ENCODE peak calls at places on chromosomes 13 and 19, in eight cellular contexts. One of them, this sample, is unnamed.

GRCh38 chr13:59112375-59112774 is 1051.4 kb downstream of the DIAPH3 start:
- DNase-seq in activated CD4-positive, alpha-beta T cell treated with anti-CD3 and anti-CD28 coated beads, Interleukin-2, amount 50 U/mL, for 1 hour: no peak
- DNase-seq in upper lobe of right lung: no peak
- DNase-seq in NCI-H748 treated with DMSO at 0.1 percent for 48 hours: no peak
- DNase-seq in NCI-H187: no peak
- DNase-seq in hypothalamus: no peak
- DNase-seq in SK-MEL-5: peak; percentile 99
- DNase-seq in stimulated activated CD4-positive, alpha-beta T cell treated with anti-CD3 and anti-CD28 coated beads, Interleukin-12 subunit alpha, Interleukin-12 subunit beta, amount 100 ng/mL, for 48 hours: no peak
- DNase-seq in this sample: no peak

GRCh38 chr19:1730157-1730556 is 23.1 kb upstream of the ONECUT3 start:
- DNase-seq in activated CD4-positive, alpha-beta T cell treated with anti-CD3 and anti-CD28 coated beads, Interleukin-2, amount 50 U/mL, for 1 hour: no peak
- DNase-seq in upper lobe of right lung: no peak
- DNase-seq in NCI-H748 treated with DMSO at 0.1 percent for 48 hours: no peak
- DNase-seq in NCI-H187: no peak
- DNase-seq in hypothalamus: no peak
- DNase-seq in SK-MEL-5: no peak
- DNase-seq in stimulated activated CD4-positive, alpha-beta T cell treated with anti-CD3 and anti-CD28 coated beads, Interleukin-12 subunit alpha, Interleukin-12 subunit beta, amount 100 ng/mL, for 48 hours: no peak
- DNase-seq in this sample: no peak

GRCh38 chr19:35869327-35870123 is 1.2 kb downstream of the APLP1 start:
- DNase-seq in activated CD4-positive, alpha-beta T cell treated with anti-CD3 and anti-CD28 coated beads, Interleukin-2, amount 50 U/mL, for 1 hour: peak; percentile 81
- DNase-seq in upper lobe of right lung: peak; percentile 83
- DNase-seq in NCI-H748 treated with DMSO at 0.1 percent for 48 hours: peak; percentile 99
- DNase-seq in NCI-H187: peak; percentile 94
- DNase-seq in hypothalamus: peak; percentile 52
- DNase-seq in SK-MEL-5: peak; percentile 90
- DNase-seq in stimulated activated CD4-positive, alpha-beta T cell treated with anti-CD3 and anti-CD28 coated beads, Interleukin-12 subunit alpha, Interleukin-12 subunit beta, amount 100 ng/mL, for 48 hours: peak; percentile 79
- DNase-seq in this sample: peak; percentile 81

GRCh38 chr19:16367269-16367683 is 42.6 kb downstream of the KLF2 start:
- DNase-seq in activated CD4-positive, alpha-beta T cell treated with anti-CD3 and anti-CD28 coated beads, Interleukin-2, amount 50 U/mL, for 1 hour: peak; percentile 40
- DNase-seq in upper lobe of right lung: no peak
- DNase-seq in NCI-H748 treated with DMSO at 0.1 percent for 48 hours: no peak
- DNase-seq in NCI-H187: no peak
- DNase-seq in hypothalamus: no peak
- DNase-seq in SK-MEL-5: no peak
- DNase-seq in stimulated activated CD4-positive, alpha-beta T cell treated with anti-CD3 and anti-CD28 coated beads, Interleukin-12 subunit alpha, Interleukin-12 subunit beta, amount 100 ng/mL, for 48 hours: peak; percentile 33
- DNase-seq in this sample: peak; percentile 47

GRCh38 chr19:16649734-16650133 is 10.2 kb downstream of the SMIM7 start:
- DNase-seq in activated CD4-positive, alpha-beta T cell treated with anti-CD3 and anti-CD28 coated beads, Interleukin-2, amount 50 U/mL, for 1 hour: no peak
- DNase-seq in upper lobe of right lung: no peak
- DNase-seq in NCI-H748 treated with DMSO at 0.1 percent for 48 hours: no peak
- DNase-seq in NCI-H187: peak; percentile 2
- DNase-seq in hypothalamus: no peak
- DNase-seq in SK-MEL-5: peak; percentile 64
- DNase-seq in stimulated activated CD4-positive, alpha-beta T cell treated with anti-CD3 and anti-CD28 coated beads, Interleukin-12 subunit alpha, Interleukin-12 subunit beta, amount 100 ng/mL, for 48 hours: no peak
- DNase-seq in this sample: no peak

GRCh38 chr13:99590519-99591011 is 89.3 kb downstream of the TM9SF2 start:
- DNase-seq in activated CD4-positive, alpha-beta T cell treated with anti-CD3 and anti-CD28 coated beads, Interleukin-2, amount 50 U/mL, for 1 hour: no peak
- DNase-seq in upper lobe of right lung: no peak
- DNase-seq in NCI-H748 treated with DMSO at 0.1 percent for 48 hours: no peak
- DNase-seq in NCI-H187: no peak
- DNase-seq in hypothalamus: no peak
- DNase-seq in SK-MEL-5: no peak
- DNase-seq in stimulated activated CD4-positive, alpha-beta T cell treated with anti-CD3 and anti-CD28 coated beads, Interleukin-12 subunit alpha, Interleukin-12 subunit beta, amount 100 ng/mL, for 48 hours: no peak
- DNase-seq in this sample: no peak

GRCh38 chr19:55005684-55006488 is 32.2 kb downstream of the GP6 start:
- DNase-seq in activated CD4-positive, alpha-beta T cell treated with anti-CD3 and anti-CD28 coated beads, Interleukin-2, amount 50 U/mL, for 1 hour: peak; percentile 22
- DNase-seq in upper lobe of right lung: no peak
- DNase-seq in NCI-H748 treated with DMSO at 0.1 percent for 48 hours: peak; percentile 97
- DNase-seq in NCI-H187: no peak
- DNase-seq in hypothalamus: no peak
- DNase-seq in SK-MEL-5: peak; percentile 76
- DNase-seq in stimulated activated CD4-positive, alpha-beta T cell treated with anti-CD3 and anti-CD28 coated beads, Interleukin-12 subunit alpha, Interleukin-12 subunit beta, amount 100 ng/mL, for 48 hours: peak; percentile 56
- DNase-seq in this sample: no peak

GRCh38 chr13:110474713-110475112 is 86.8 kb downstream of the RAB20 start:
- DNase-seq in activated CD4-positive, alpha-beta T cell treated with anti-CD3 and anti-CD28 coated beads, Interleukin-2, amount 50 U/mL, for 1 hour: no peak
- DNase-seq in upper lobe of right lung: no peak
- DNase-seq in NCI-H748 treated with DMSO at 0.1 percent for 48 hours: no peak
- DNase-seq in NCI-H187: no peak
- DNase-seq in hypothalamus: no peak
- DNase-seq in SK-MEL-5: no peak
- DNase-seq in stimulated activated CD4-positive, alpha-beta T cell treated with anti-CD3 and anti-CD28 coated beads, Interleukin-12 subunit alpha, Interleukin-12 subunit beta, amount 100 ng/mL, for 48 hours: no peak
- DNase-seq in this sample: no peak

GRCh38 chr13:24864579-24864978 is 100.6 kb downstream of the RNF17 start:
- DNase-seq in activated CD4-positive, alpha-beta T cell treated with anti-CD3 and anti-CD28 coated beads, Interleukin-2, amount 50 U/mL, for 1 hour: no peak
- DNase-seq in upper lobe of right lung: no peak
- DNase-seq in NCI-H748 treated with DMSO at 0.1 percent for 48 hours: no peak
- DNase-seq in NCI-H187: no peak
- DNase-seq in hypothalamus: no peak
- DNase-seq in SK-MEL-5: no peak
- DNase-seq in stimulated activated CD4-positive, alpha-beta T cell treated with anti-CD3 and anti-CD28 coated beads, Interleukin-12 subunit alpha, Interleukin-12 subunit beta, amount 100 ng/mL, for 48 hours: no peak
- DNase-seq in this sample: no peak

GRCh38 chr19:3642987-3643386 is 16.4 kb upstream of the CACTIN start:
- DNase-seq in activated CD4-positive, alpha-beta T cell treated with anti-CD3 and anti-CD28 coated beads, Interleukin-2, amount 50 U/mL, for 1 hour: no peak
- DNase-seq in upper lobe of right lung: no peak
- DNase-seq in NCI-H748 treated with DMSO at 0.1 percent for 48 hours: no peak
- DNase-seq in NCI-H187: no peak
- DNase-seq in hypothalamus: no peak
- DNase-seq in SK-MEL-5: peak; percentile 16
- DNase-seq in stimulated activated CD4-positive, alpha-beta T cell treated with anti-CD3 and anti-CD28 coated beads, Interleukin-12 subunit alpha, Interleukin-12 subunit beta, amount 100 ng/mL, for 48 hours: no peak
- DNase-seq in this sample: no peak

GRCh38 chr13:110138009-110138699 is 168.8 kb downstream of the COL4A1 start:
- DNase-seq in activated CD4-positive, alpha-beta T cell treated with anti-CD3 and anti-CD28 coated beads, Interleukin-2, amount 50 U/mL, for 1 hour: peak; percentile 36
- DNase-seq in upper lobe of right lung: peak; percentile 86
- DNase-seq in NCI-H748 treated with DMSO at 0.1 percent for 48 hours: peak; percentile 43
- DNase-seq in NCI-H187: peak; percentile 64
- DNase-seq in hypothalamus: no peak
- DNase-seq in SK-MEL-5: peak; percentile 64
- DNase-seq in stimulated activated CD4-positive, alpha-beta T cell treated with anti-CD3 and anti-CD28 coated beads, Interleukin-12 subunit alpha, Interleukin-12 subunit beta, amount 100 ng/mL, for 48 hours: peak; percentile 58
- DNase-seq in this sample: peak; percentile 82

GRCh38 chr13:93045836-93046235 is 180.8 kb upstream of the GPC6 start:
- DNase-seq in activated CD4-positive, alpha-beta T cell treated with anti-CD3 and anti-CD28 coated beads, Interleukin-2, amount 50 U/mL, for 1 hour: no peak
- DNase-seq in upper lobe of right lung: no peak
- DNase-seq in NCI-H748 treated with DMSO at 0.1 percent for 48 hours: no peak
- DNase-seq in NCI-H187: no peak
- DNase-seq in hypothalamus: no peak
- DNase-seq in SK-MEL-5: no peak
- DNase-seq in stimulated activated CD4-positive, alpha-beta T cell treated with anti-CD3 and anti-CD28 coated beads, Interleukin-12 subunit alpha, Interleukin-12 subunit beta, amount 100 ng/mL, for 48 hours: no peak
- DNase-seq in this sample: no peak

GRCh38 chr13:31951215-31951678 is 80.3 kb upstream of the FRY start:
- DNase-seq in activated CD4-positive, alpha-beta T cell treated with anti-CD3 and anti-CD28 coated beads, Interleukin-2, amount 50 U/mL, for 1 hour: no peak
- DNase-seq in upper lobe of right lung: peak; percentile 87
- DNase-seq in NCI-H748 treated with DMSO at 0.1 percent for 48 hours: no peak
- DNase-seq in NCI-H187: no peak
- DNase-seq in hypothalamus: no peak
- DNase-seq in SK-MEL-5: no peak
- DNase-seq in stimulated activated CD4-positive, alpha-beta T cell treated with anti-CD3 and anti-CD28 coated beads, Interleukin-12 subunit alpha, Interleukin-12 subunit beta, amount 100 ng/mL, for 48 hours: no peak
- DNase-seq in this sample: peak; percentile 81

GRCh38 chr13:91141619-91142061 is 205.8 kb upstream of the MIR17HG start:
- DNase-seq in activated CD4-positive, alpha-beta T cell treated with anti-CD3 and anti-CD28 coated beads, Interleukin-2, amount 50 U/mL, for 1 hour: no peak
- DNase-seq in upper lobe of right lung: no peak
- DNase-seq in NCI-H748 treated with DMSO at 0.1 percent for 48 hours: no peak
- DNase-seq in NCI-H187: no peak
- DNase-seq in hypothalamus: no peak
- DNase-seq in SK-MEL-5: peak; percentile 92
- DNase-seq in stimulated activated CD4-positive, alpha-beta T cell treated with anti-CD3 and anti-CD28 coated beads, Interleukin-12 subunit alpha, Interleukin-12 subunit beta, amount 100 ng/mL, for 48 hours: no peak
- DNase-seq in this sample: no peak

GRCh38 chr13:46178143-46178542 is 3.8 kb downstream of the LCP1 start:
- DNase-seq in activated CD4-positive, alpha-beta T cell treated with anti-CD3 and anti-CD28 coated beads, Interleukin-2, amount 50 U/mL, for 1 hour: no peak
- DNase-seq in upper lobe of right lung: no peak
- DNase-seq in NCI-H748 treated with DMSO at 0.1 percent for 48 hours: no peak
- DNase-seq in NCI-H187: no peak
- DNase-seq in hypothalamus: no peak
- DNase-seq in SK-MEL-5: no peak
- DNase-seq in stimulated activated CD4-positive, alpha-beta T cell treated with anti-CD3 and anti-CD28 coated beads, Interleukin-12 subunit alpha, Interleukin-12 subunit beta, amount 100 ng/mL, for 48 hours: no peak
- DNase-seq in this sample: no peak

GRCh38 chr13:30396434-30397075 is 25.7 kb upstream of the UBE2L5 start:
- DNase-seq in activated CD4-positive, alpha-beta T cell treated with anti-CD3 and anti-CD28 coated beads, Interleukin-2, amount 50 U/mL, for 1 hour: no peak
- DNase-seq in upper lobe of right lung: no peak
- DNase-seq in NCI-H748 treated with DMSO at 0.1 percent for 48 hours: no peak
- DNase-seq in NCI-H187: no peak
- DNase-seq in hypothalamus: no peak
- DNase-seq in SK-MEL-5: peak; percentile 42
- DNase-seq in stimulated activated CD4-positive, alpha-beta T cell treated with anti-CD3 and anti-CD28 coated beads, Interleukin-12 subunit alpha, Interleukin-12 subunit beta, amount 100 ng/mL, for 48 hours: no peak
- DNase-seq in this sample: no peak

GRCh38 chr13:30796132-30796832 is 60.9 kb downstream of the ALOX5AP start:
- DNase-seq in activated CD4-positive, alpha-beta T cell treated with anti-CD3 and anti-CD28 coated beads, Interleukin-2, amount 50 U/mL, for 1 hour: no peak
- DNase-seq in upper lobe of right lung: no peak
- DNase-seq in NCI-H748 treated with DMSO at 0.1 percent for 48 hours: no peak
- DNase-seq in NCI-H187: no peak
- DNase-seq in hypothalamus: no peak
- DNase-seq in SK-MEL-5: peak; percentile 66
- DNase-seq in stimulated activated CD4-positive, alpha-beta T cell treated with anti-CD3 and anti-CD28 coated beads, Interleukin-12 subunit alpha, Interleukin-12 subunit beta, amount 100 ng/mL, for 48 hours: no peak
- DNase-seq in this sample: no peak

GRCh38 chr13:95133498-95133897 is 167.8 kb downstream of the ABCC4 start:
- DNase-seq in activated CD4-positive, alpha-beta T cell treated with anti-CD3 and anti-CD28 coated beads, Interleukin-2, amount 50 U/mL, for 1 hour: no peak
- DNase-seq in upper lobe of right lung: no peak
- DNase-seq in NCI-H748 treated with DMSO at 0.1 percent for 48 hours: no peak
- DNase-seq in NCI-H187: no peak
- DNase-seq in hypothalamus: no peak
- DNase-seq in SK-MEL-5: no peak
- DNase-seq in stimulated activated CD4-positive, alpha-beta T cell treated with anti-CD3 and anti-CD28 coated beads, Interleukin-12 subunit alpha, Interleukin-12 subunit beta, amount 100 ng/mL, for 48 hours: no peak
- DNase-seq in this sample: no peak

GRCh38 chr13:19075418-19075817 is 106.2 kb downstream of the TUBA3C start:
- DNase-seq in activated CD4-positive, alpha-beta T cell treated with anti-CD3 and anti-CD28 coated beads, Interleukin-2, amount 50 U/mL, for 1 hour: no peak
- DNase-seq in upper lobe of right lung: no peak
- DNase-seq in NCI-H748 treated with DMSO at 0.1 percent for 48 hours: no peak
- DNase-seq in NCI-H187: no peak
- DNase-seq in hypothalamus: no peak
- DNase-seq in SK-MEL-5: no peak
- DNase-seq in stimulated activated CD4-positive, alpha-beta T cell treated with anti-CD3 and anti-CD28 coated beads, Interleukin-12 subunit alpha, Interleukin-12 subunit beta, amount 100 ng/mL, for 48 hours: no peak
- DNase-seq in this sample: no peak

GRCh38 chr19:6047741-6048231 is 62.5 kb downstream of the RFX2 start:
- DNase-seq in activated CD4-positive, alpha-beta T cell treated with anti-CD3 and anti-CD28 coated beads, Interleukin-2, amount 50 U/mL, for 1 hour: no peak
- DNase-seq in upper lobe of right lung: no peak
- DNase-seq in NCI-H748 treated with DMSO at 0.1 percent for 48 hours: peak; percentile 1
- DNase-seq in NCI-H187: no peak
- DNase-seq in hypothalamus: no peak
- DNase-seq in SK-MEL-5: peak; percentile 62
- DNase-seq in stimulated activated CD4-positive, alpha-beta T cell treated with anti-CD3 and anti-CD28 coated beads, Interleukin-12 subunit alpha, Interleukin-12 subunit beta, amount 100 ng/mL, for 48 hours: no peak
- DNase-seq in this sample: no peak

GRCh38 chr19:51480590-51480989 is 2.3 kb downstream of the CEACAM18 start:
- DNase-seq in activated CD4-positive, alpha-beta T cell treated with anti-CD3 and anti-CD28 coated beads, Interleukin-2, amount 50 U/mL, for 1 hour: no peak
- DNase-seq in upper lobe of right lung: no peak
- DNase-seq in NCI-H748 treated with DMSO at 0.1 percent for 48 hours: no peak
- DNase-seq in NCI-H187: no peak
- DNase-seq in hypothalamus: no peak
- DNase-seq in SK-MEL-5: no peak
- DNase-seq in stimulated activated CD4-positive, alpha-beta T cell treated with anti-CD3 and anti-CD28 coated beads, Interleukin-12 subunit alpha, Interleukin-12 subunit beta, amount 100 ng/mL, for 48 hours: no peak
- DNase-seq in this sample: no peak

GRCh38 chr13:99357149-99357596 is 50.0 kb upstream of the GPR183 start:
- DNase-seq in activated CD4-positive, alpha-beta T cell treated with anti-CD3 and anti-CD28 coated beads, Interleukin-2, amount 50 U/mL, for 1 hour: no peak
- DNase-seq in upper lobe of right lung: no peak
- DNase-seq in NCI-H748 treated with DMSO at 0.1 percent for 48 hours: no peak
- DNase-seq in NCI-H187: no peak
- DNase-seq in hypothalamus: no peak
- DNase-seq in SK-MEL-5: no peak
- DNase-seq in stimulated activated CD4-positive, alpha-beta T cell treated with anti-CD3 and anti-CD28 coated beads, Interleukin-12 subunit alpha, Interleukin-12 subunit beta, amount 100 ng/mL, for 48 hours: no peak
- DNase-seq in this sample: no peak

GRCh38 chr13:24671367-24672117 is 8.7 kb upstream of the ATP12A start:
- DNase-seq in activated CD4-positive, alpha-beta T cell treated with anti-CD3 and anti-CD28 coated beads, Interleukin-2, amount 50 U/mL, for 1 hour: no peak
- DNase-seq in upper lobe of right lung: no peak
- DNase-seq in NCI-H748 treated with DMSO at 0.1 percent for 48 hours: peak; percentile 86
- DNase-seq in NCI-H187: no peak
- DNase-seq in hypothalamus: no peak
- DNase-seq in SK-MEL-5: peak; percentile 79
- DNase-seq in stimulated activated CD4-positive, alpha-beta T cell treated with anti-CD3 and anti-CD28 coated beads, Interleukin-12 subunit alpha, Interleukin-12 subunit beta, amount 100 ng/mL, for 48 hours: peak; percentile 8
- DNase-seq in this sample: no peak

GRCh38 chr13:39656325-39656677 is 839 bp downstream of the COG6 start:
- DNase-seq in activated CD4-positive, alpha-beta T cell treated with anti-CD3 and anti-CD28 coated beads, Interleukin-2, amount 50 U/mL, for 1 hour: no peak
- DNase-seq in upper lobe of right lung: no peak
- DNase-seq in NCI-H748 treated with DMSO at 0.1 percent for 48 hours: no peak
- DNase-seq in NCI-H187: no peak
- DNase-seq in hypothalamus: no peak
- DNase-seq in SK-MEL-5: no peak
- DNase-seq in stimulated activated CD4-positive, alpha-beta T cell treated with anti-CD3 and anti-CD28 coated beads, Interleukin-12 subunit alpha, Interleukin-12 subunit beta, amount 100 ng/mL, for 48 hours: no peak
- DNase-seq in this sample: no peak

GRCh38 chr19:812049-812816 is 9.5 kb downstream of the PLPPR3 start:
- DNase-seq in activated CD4-positive, alpha-beta T cell treated with anti-CD3 and anti-CD28 coated beads, Interleukin-2, amount 50 U/mL, for 1 hour: no peak
- DNase-seq in upper lobe of right lung: no peak
- DNase-seq in NCI-H748 treated with DMSO at 0.1 percent for 48 hours: no peak
- DNase-seq in NCI-H187: no peak
- DNase-seq in hypothalamus: no peak
- DNase-seq in SK-MEL-5: no peak
- DNase-seq in stimulated activated CD4-positive, alpha-beta T cell treated with anti-CD3 and anti-CD28 coated beads, Interleukin-12 subunit alpha, Interleukin-12 subunit beta, amount 100 ng/mL, for 48 hours: no peak
- DNase-seq in this sample: no peak

GRCh38 chr13:97308735-97309429 is 86.7 kb downstream of the MBNL2 start:
- DNase-seq in activated CD4-positive, alpha-beta T cell treated with anti-CD3 and anti-CD28 coated beads, Interleukin-2, amount 50 U/mL, for 1 hour: no peak
- DNase-seq in upper lobe of right lung: no peak
- DNase-seq in NCI-H748 treated with DMSO at 0.1 percent for 48 hours: no peak
- DNase-seq in NCI-H187: no peak
- DNase-seq in hypothalamus: no peak
- DNase-seq in SK-MEL-5: no peak
- DNase-seq in stimulated activated CD4-positive, alpha-beta T cell treated with anti-CD3 and anti-CD28 coated beads, Interleukin-12 subunit alpha, Interleukin-12 subunit beta, amount 100 ng/mL, for 48 hours: no peak
- DNase-seq in this sample: no peak

GRCh38 chr13:85417807-85418206 is 381.4 kb downstream of the SLITRK6 start:
- DNase-seq in activated CD4-positive, alpha-beta T cell treated with anti-CD3 and anti-CD28 coated beads, Interleukin-2, amount 50 U/mL, for 1 hour: no peak
- DNase-seq in upper lobe of right lung: no peak
- DNase-seq in NCI-H748 treated with DMSO at 0.1 percent for 48 hours: no peak
- DNase-seq in NCI-H187: no peak
- DNase-seq in hypothalamus: no peak
- DNase-seq in SK-MEL-5: no peak
- DNase-seq in stimulated activated CD4-positive, alpha-beta T cell treated with anti-CD3 and anti-CD28 coated beads, Interleukin-12 subunit alpha, Interleukin-12 subunit beta, amount 100 ng/mL, for 48 hours: no peak
- DNase-seq in this sample: no peak

GRCh38 chr19:40688294-40688693 is 2.2 kb downstream of the NUMBL start:
- DNase-seq in activated CD4-positive, alpha-beta T cell treated with anti-CD3 and anti-CD28 coated beads, Interleukin-2, amount 50 U/mL, for 1 hour: no peak
- DNase-seq in upper lobe of right lung: no peak
- DNase-seq in NCI-H748 treated with DMSO at 0.1 percent for 48 hours: no peak
- DNase-seq in NCI-H187: no peak
- DNase-seq in hypothalamus: no peak
- DNase-seq in SK-MEL-5: no peak
- DNase-seq in stimulated activated CD4-positive, alpha-beta T cell treated with anti-CD3 and anti-CD28 coated beads, Interleukin-12 subunit alpha, Interleukin-12 subunit beta, amount 100 ng/mL, for 48 hours: no peak
- DNase-seq in this sample: no peak

GRCh38 chr19:34969721-34970120 is 5.7 kb upstream of the ZNF792 start:
- DNase-seq in activated CD4-positive, alpha-beta T cell treated with anti-CD3 and anti-CD28 coated beads, Interleukin-2, amount 50 U/mL, for 1 hour: no peak
- DNase-seq in upper lobe of right lung: no peak
- DNase-seq in NCI-H748 treated with DMSO at 0.1 percent for 48 hours: no peak
- DNase-seq in NCI-H187: no peak
- DNase-seq in hypothalamus: no peak
- DNase-seq in SK-MEL-5: no peak
- DNase-seq in stimulated activated CD4-positive, alpha-beta T cell treated with anti-CD3 and anti-CD28 coated beads, Interleukin-12 subunit alpha, Interleukin-12 subunit beta, amount 100 ng/mL, for 48 hours: no peak
- DNase-seq in this sample: no peak

GRCh38 chr13:110950356-110950755 is 35.5 kb upstream of the ANKRD10 start:
- DNase-seq in activated CD4-positive, alpha-beta T cell treated with anti-CD3 and anti-CD28 coated beads, Interleukin-2, amount 50 U/mL, for 1 hour: no peak
- DNase-seq in upper lobe of right lung: no peak
- DNase-seq in NCI-H748 treated with DMSO at 0.1 percent for 48 hours: no peak
- DNase-seq in NCI-H187: no peak
- DNase-seq in hypothalamus: no peak
- DNase-seq in SK-MEL-5: no peak
- DNase-seq in stimulated activated CD4-positive, alpha-beta T cell treated with anti-CD3 and anti-CD28 coated beads, Interleukin-12 subunit alpha, Interleukin-12 subunit beta, amount 100 ng/mL, for 48 hours: no peak
- DNase-seq in this sample: no peak

GRCh38 chr19:42280761-42281174 is 11.7 kb downstream of the CIC start:
- DNase-seq in activated CD4-positive, alpha-beta T cell treated with anti-CD3 and anti-CD28 coated beads, Interleukin-2, amount 50 U/mL, for 1 hour: no peak
- DNase-seq in upper lobe of right lung: no peak
- DNase-seq in NCI-H748 treated with DMSO at 0.1 percent for 48 hours: no peak
- DNase-seq in NCI-H187: no peak
- DNase-seq in hypothalamus: peak; percentile 77
- DNase-seq in SK-MEL-5: no peak
- DNase-seq in stimulated activated CD4-positive, alpha-beta T cell treated with anti-CD3 and anti-CD28 coated beads, Interleukin-12 subunit alpha, Interleukin-12 subunit beta, amount 100 ng/mL, for 48 hours: no peak
- DNase-seq in this sample: peak; percentile 63

GRCh38 chr13:30821421-30821820 is 84.7 kb upstream of the MEDAG start:
- DNase-seq in activated CD4-positive, alpha-beta T cell treated with anti-CD3 and anti-CD28 coated beads, Interleukin-2, amount 50 U/mL, for 1 hour: no peak
- DNase-seq in upper lobe of right lung: no peak
- DNase-seq in NCI-H748 treated with DMSO at 0.1 percent for 48 hours: no peak
- DNase-seq in NCI-H187: no peak
- DNase-seq in hypothalamus: no peak
- DNase-seq in SK-MEL-5: no peak
- DNase-seq in stimulated activated CD4-positive, alpha-beta T cell treated with anti-CD3 and anti-CD28 coated beads, Interleukin-12 subunit alpha, Interleukin-12 subunit beta, amount 100 ng/mL, for 48 hours: no peak
- DNase-seq in this sample: no peak

GRCh38 chr13:75226755-75227435 is 255.1 kb downstream of the TBC1D4 start:
- DNase-seq in activated CD4-positive, alpha-beta T cell treated with anti-CD3 and anti-CD28 coated beads, Interleukin-2, amount 50 U/mL, for 1 hour: no peak
- DNase-seq in upper lobe of right lung: no peak
- DNase-seq in NCI-H748 treated with DMSO at 0.1 percent for 48 hours: no peak
- DNase-seq in NCI-H187: no peak
- DNase-seq in hypothalamus: no peak
- DNase-seq in SK-MEL-5: no peak
- DNase-seq in stimulated activated CD4-positive, alpha-beta T cell treated with anti-CD3 and anti-CD28 coated beads, Interleukin-12 subunit alpha, Interleukin-12 subunit beta, amount 100 ng/mL, for 48 hours: no peak
- DNase-seq in this sample: no peak

GRCh38 chr13:48579167-48579918 is 46.5 kb upstream of the RCBTB2 start:
- DNase-seq in activated CD4-positive, alpha-beta T cell treated with anti-CD3 and anti-CD28 coated beads, Interleukin-2, amount 50 U/mL, for 1 hour: no peak
- DNase-seq in upper lobe of right lung: no peak
- DNase-seq in NCI-H748 treated with DMSO at 0.1 percent for 48 hours: no peak
- DNase-seq in NCI-H187: no peak
- DNase-seq in hypothalamus: no peak
- DNase-seq in SK-MEL-5: no peak
- DNase-seq in stimulated activated CD4-positive, alpha-beta T cell treated with anti-CD3 and anti-CD28 coated beads, Interleukin-12 subunit alpha, Interleukin-12 subunit beta, amount 100 ng/mL, for 48 hours: no peak
- DNase-seq in this sample: no peak